ENCODE peak calls at places on chromosomes 5 and 9, in seven cellular contexts. One of them, this sample, is unnamed.

GRCh38 chr5:28117273-28118065 is 1079.1 kb upstream of the CDH9 start:
- DNase-seq in GM12865: no peak
- DNase-seq in pancreas: no peak
- DNase-seq in WTC11: no peak
- DNase-seq in progenitor cell of endocrine pancreas: no peak
- DNase-seq in OCI-LY7: no peak
- DNase-seq in nephron progenitor cell: no peak
- DNase-seq in this sample: no peak

GRCh38 chr5:80466669-80467485 is 21.0 kb upstream of the FAM151B start:
- DNase-seq in GM12865: no peak
- DNase-seq in pancreas: no peak
- DNase-seq in WTC11: no peak
- DNase-seq in progenitor cell of endocrine pancreas: no peak
- DNase-seq in OCI-LY7: no peak
- DNase-seq in nephron progenitor cell: no peak
- DNase-seq in this sample: no peak

GRCh38 chr5:85760519-85760918 is 857.2 kb upstream of the COX7C start:
- DNase-seq in GM12865: no peak
- DNase-seq in pancreas: no peak
- DNase-seq in WTC11: no peak
- DNase-seq in progenitor cell of endocrine pancreas: no peak
- DNase-seq in OCI-LY7: no peak
- DNase-seq in nephron progenitor cell: no peak
- DNase-seq in this sample: no peak

GRCh38 chr5:758698-759053 is 25.9 kb downstream of the ZDHHC11B start:
- DNase-seq in GM12865: no peak
- DNase-seq in pancreas: peak
- DNase-seq in WTC11: no peak
- DNase-seq in progenitor cell of endocrine pancreas: no peak
- DNase-seq in OCI-LY7: no peak
- DNase-seq in nephron progenitor cell: no peak
- DNase-seq in this sample: no peak

GRCh38 chr9:15136646-15137045 is 170.4 kb downstream of the TTC39B start:
- DNase-seq in GM12865: peak
- DNase-seq in pancreas: no peak
- DNase-seq in WTC11: peak
- DNase-seq in progenitor cell of endocrine pancreas: no peak
- DNase-seq in OCI-LY7: no peak
- DNase-seq in nephron progenitor cell: no peak
- DNase-seq in this sample: peak

GRCh38 chr5:107869459-107870115 is 198.8 kb upstream of the EFNA5 start:
- DNase-seq in GM12865: no peak
- DNase-seq in pancreas: no peak
- DNase-seq in WTC11: no peak
- DNase-seq in progenitor cell of endocrine pancreas: no peak
- DNase-seq in OCI-LY7: no peak
- DNase-seq in nephron progenitor cell: no peak
- DNase-seq in this sample: no peak

GRCh38 chr5:128014578-128014977 is 69.0 kb upstream of the SLC12A2 start:
- DNase-seq in GM12865: no peak
- DNase-seq in pancreas: no peak
- DNase-seq in WTC11: no peak
- DNase-seq in progenitor cell of endocrine pancreas: no peak
- DNase-seq in OCI-LY7: no peak
- DNase-seq in nephron progenitor cell: no peak
- DNase-seq in this sample: no peak

GRCh38 chr9:7653262-7653661 is 146.3 kb downstream of the DMAC1 start:
- DNase-seq in GM12865: no peak
- DNase-seq in pancreas: no peak
- DNase-seq in WTC11: no peak
- DNase-seq in progenitor cell of endocrine pancreas: no peak
- DNase-seq in OCI-LY7: no peak
- DNase-seq in nephron progenitor cell: no peak
- DNase-seq in this sample: no peak

GRCh38 chr5:94471496-94471895 is 146.9 kb downstream of the KIAA0825 start:
- DNase-seq in GM12865: no peak
- DNase-seq in pancreas: no peak
- DNase-seq in WTC11: no peak
- DNase-seq in progenitor cell of endocrine pancreas: no peak
- DNase-seq in OCI-LY7: no peak
- DNase-seq in nephron progenitor cell: no peak
- DNase-seq in this sample: no peak

GRCh38 chr5:24491482-24491881 is 153.3 kb downstream of the CDH10 start:
- DNase-seq in GM12865: no peak
- DNase-seq in pancreas: no peak
- DNase-seq in WTC11: no peak
- DNase-seq in progenitor cell of endocrine pancreas: no peak
- DNase-seq in OCI-LY7: no peak
- DNase-seq in nephron progenitor cell: no peak
- DNase-seq in this sample: no peak

GRCh38 chr5:64166201-64166959 is 737 bp downstream of the RNF180 start:
- DNase-seq in GM12865: no peak
- DNase-seq in pancreas: no peak
- DNase-seq in WTC11: no peak
- DNase-seq in progenitor cell of endocrine pancreas: peak
- DNase-seq in OCI-LY7: no peak
- DNase-seq in nephron progenitor cell: no peak
- DNase-seq in this sample: no peak

GRCh38 chr9:124300312-124300711 is 42.6 kb downstream of the NEK6 start:
- DNase-seq in GM12865: no peak
- DNase-seq in pancreas: no peak
- DNase-seq in WTC11: no peak
- DNase-seq in progenitor cell of endocrine pancreas: no peak
- DNase-seq in OCI-LY7: no peak
- DNase-seq in nephron progenitor cell: no peak
- DNase-seq in this sample: no peak

GRCh38 chr9:131167146-131167692 is 41.8 kb downstream of the NUP214 start:
- DNase-seq in GM12865: no peak
- DNase-seq in pancreas: no peak
- DNase-seq in WTC11: no peak
- DNase-seq in progenitor cell of endocrine pancreas: no peak
- DNase-seq in OCI-LY7: no peak
- DNase-seq in nephron progenitor cell: no peak
- DNase-seq in this sample: no peak

GRCh38 chr5:176155882-176156497 is 82.2 kb upstream of the SIMC1 start:
- DNase-seq in GM12865: no peak
- DNase-seq in pancreas: no peak
- DNase-seq in WTC11: no peak
- DNase-seq in progenitor cell of endocrine pancreas: no peak
- DNase-seq in OCI-LY7: no peak
- DNase-seq in nephron progenitor cell: no peak
- DNase-seq in this sample: no peak

GRCh38 chr5:106331415-106331814 is 1339.3 kb downstream of the EFNA5 start:
- DNase-seq in GM12865: no peak
- DNase-seq in pancreas: no peak
- DNase-seq in WTC11: no peak
- DNase-seq in progenitor cell of endocrine pancreas: no peak
- DNase-seq in OCI-LY7: no peak
- DNase-seq in nephron progenitor cell: no peak
- DNase-seq in this sample: no peak

GRCh38 chr5:34522599-34523381 is 133.3 kb upstream of the RAI14 start:
- DNase-seq in GM12865: peak
- DNase-seq in pancreas: peak
- DNase-seq in WTC11: peak
- DNase-seq in progenitor cell of endocrine pancreas: peak
- DNase-seq in OCI-LY7: peak
- DNase-seq in nephron progenitor cell: peak
- DNase-seq in this sample: peak

GRCh38 chr5:56786346-56786745 is 29.0 kb upstream of the MAP3K1 start:
- DNase-seq in GM12865: no peak
- DNase-seq in pancreas: no peak
- DNase-seq in WTC11: no peak
- DNase-seq in progenitor cell of endocrine pancreas: no peak
- DNase-seq in OCI-LY7: no peak
- DNase-seq in nephron progenitor cell: no peak
- DNase-seq in this sample: no peak

GRCh38 chr5:61624966-61625681 is 293.1 kb downstream of the ZSWIM6 start:
- DNase-seq in GM12865: no peak
- DNase-seq in pancreas: no peak
- DNase-seq in WTC11: no peak
- DNase-seq in progenitor cell of endocrine pancreas: no peak
- DNase-seq in OCI-LY7: no peak
- DNase-seq in nephron progenitor cell: no peak
- DNase-seq in this sample: no peak

GRCh38 chr9:37908698-37909186 is 4.8 kb upstream of the SLC25A51 start:
- DNase-seq in GM12865: no peak
- DNase-seq in pancreas: no peak
- DNase-seq in WTC11: no peak
- DNase-seq in progenitor cell of endocrine pancreas: no peak
- DNase-seq in OCI-LY7: no peak
- DNase-seq in nephron progenitor cell: no peak
- DNase-seq in this sample: no peak

DNA sequence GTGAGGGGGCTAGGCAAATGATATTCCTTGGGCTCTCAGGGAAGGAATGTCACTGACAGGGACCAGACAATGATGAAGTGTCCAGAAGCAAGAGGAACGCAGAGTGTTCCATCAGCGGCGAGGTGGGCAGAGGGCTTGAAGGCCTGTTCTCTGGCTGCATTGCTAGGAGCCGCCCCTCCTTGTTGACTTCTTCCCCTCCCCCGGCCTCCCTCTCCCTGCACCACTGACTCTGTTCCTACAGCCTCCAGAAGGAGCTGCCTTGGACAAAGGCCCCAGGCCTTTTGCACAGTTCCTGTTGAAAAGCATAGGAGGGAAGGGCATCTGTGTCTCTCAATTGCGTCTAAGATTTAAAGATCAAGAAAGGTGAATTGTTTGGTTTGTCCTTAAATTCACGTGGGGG is 12.4 kb downstream of the TLX3 start:
- DNase-seq in GM12865: no peak
- DNase-seq in pancreas: no peak
- DNase-seq in WTC11: no peak
- DNase-seq in progenitor cell of endocrine pancreas: no peak
- DNase-seq in OCI-LY7: no peak
- DNase-seq in nephron progenitor cell: no peak
- DNase-seq in this sample: no peak
- TF ChIP-seq CTCF in GM12865: no peak
- TF ChIP-seq CTCF in pancreas: no peak
- TF ChIP-seq CTCF in WTC11: no peak
- TF ChIP-seq CTCF in progenitor cell of endocrine pancreas: no peak
- TF ChIP-seq CTCF in OCI-LY7: no peak
- TF ChIP-seq CTCF in nephron progenitor cell: no peak
- TF ChIP-seq CTCF in this sample: no peak

GRCh38 chr9:757246-757881 is 84.1 kb upstream of the DMRT1 start:
- DNase-seq in GM12865: peak
- DNase-seq in pancreas: no peak
- DNase-seq in WTC11: peak
- DNase-seq in progenitor cell of endocrine pancreas: no peak
- DNase-seq in OCI-LY7: peak
- DNase-seq in nephron progenitor cell: peak
- DNase-seq in this sample: peak
- TF ChIP-seq CTCF in GM12865: peak
- TF ChIP-seq CTCF in pancreas: no peak
- TF ChIP-seq CTCF in WTC11: peak
- TF ChIP-seq CTCF in progenitor cell of endocrine pancreas: peak
- TF ChIP-seq CTCF in OCI-LY7: peak
- TF ChIP-seq CTCF in nephron progenitor cell: peak
- TF ChIP-seq CTCF in this sample: peak

GRCh38 chr9:90458485-90458884 is 184.1 kb downstream of the DIRAS2 start:
- DNase-seq in GM12865: no peak
- DNase-seq in pancreas: peak
- DNase-seq in WTC11: peak
- DNase-seq in progenitor cell of endocrine pancreas: peak
- DNase-seq in OCI-LY7: no peak
- DNase-seq in nephron progenitor cell: no peak
- DNase-seq in this sample: no peak
- TF ChIP-seq CTCF in GM12865: no peak
- TF ChIP-seq CTCF in pancreas: peak
- TF ChIP-seq CTCF in WTC11: no peak
- TF ChIP-seq CTCF in progenitor cell of endocrine pancreas: peak
- TF ChIP-seq CTCF in OCI-LY7: no peak
- TF ChIP-seq CTCF in nephron progenitor cell: no peak
- TF ChIP-seq CTCF in this sample: no peak

GRCh38 chr5:170896779-170897178 is 35.0 kb downstream of the RANBP17 start:
- DNase-seq in GM12865: no peak
- DNase-seq in pancreas: peak
- DNase-seq in WTC11: peak
- DNase-seq in progenitor cell of endocrine pancreas: no peak
- DNase-seq in OCI-LY7: no peak
- DNase-seq in nephron progenitor cell: peak
- DNase-seq in this sample: no peak
- TF ChIP-seq CTCF in GM12865: peak
- TF ChIP-seq CTCF in pancreas: no peak
- TF ChIP-seq CTCF in WTC11: peak
- TF ChIP-seq CTCF in progenitor cell of endocrine pancreas: peak
- TF ChIP-seq CTCF in OCI-LY7: peak
- TF ChIP-seq CTCF in nephron progenitor cell: peak
- TF ChIP-seq CTCF in this sample: no peak

DNA sequence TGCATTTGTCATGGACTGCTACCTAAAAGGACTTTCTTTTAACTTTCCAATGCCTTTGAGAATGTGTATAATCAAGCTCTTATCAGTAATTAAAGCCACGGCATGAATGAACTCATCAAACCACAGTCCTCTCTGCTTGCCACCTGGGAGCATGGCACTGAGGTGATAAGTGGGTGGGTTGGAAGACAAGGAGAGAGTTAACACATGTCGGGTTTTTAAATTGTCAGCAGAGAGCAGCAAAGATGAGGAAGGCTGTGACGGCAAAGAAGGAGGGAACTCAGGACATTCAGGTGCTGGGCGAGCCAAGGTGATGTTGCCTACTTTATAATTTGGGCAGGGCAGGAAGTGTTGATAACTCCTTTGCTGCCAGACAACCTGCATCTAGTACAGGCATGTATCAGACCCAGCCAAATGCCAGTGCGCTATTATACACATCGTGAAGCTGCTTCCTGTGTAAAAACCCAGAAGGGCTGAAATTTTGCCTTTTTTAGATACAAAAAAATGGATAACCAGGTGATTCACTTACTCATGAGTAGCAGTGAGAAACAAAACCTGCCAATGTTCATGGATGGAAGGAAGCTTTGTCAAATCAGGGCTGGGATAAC is 269.1 kb downstream of the KIF4B start:
- DNase-seq in GM12865: no peak
- DNase-seq in pancreas: no peak
- DNase-seq in WTC11: no peak
- DNase-seq in progenitor cell of endocrine pancreas: no peak
- DNase-seq in OCI-LY7: no peak
- DNase-seq in nephron progenitor cell: no peak
- DNase-seq in this sample: no peak
- TF ChIP-seq CTCF in GM12865: no peak
- TF ChIP-seq CTCF in pancreas: no peak
- TF ChIP-seq CTCF in WTC11: no peak
- TF ChIP-seq CTCF in progenitor cell of endocrine pancreas: no peak
- TF ChIP-seq CTCF in OCI-LY7: no peak
- TF ChIP-seq CTCF in nephron progenitor cell: no peak
- TF ChIP-seq CTCF in this sample: no peak

This sample was measured in activated CD8-positive, alpha-beta T cell treated with anti-CD3 and anti-CD28 coated beads for 36 hours.